ENCODE peak calls at places on chromosomes 2 and 18, in five cellular contexts. C, J, V, G and H are unnamed samples.

GRCh38 chr2:64609229-64609994 is 44.3 kb downstream of the SERTAD2 start:
- DNase-seq in C (peak), G (no peak), J (peak), V (peak), H (no peak)

GRCh38 chr2:199744676-199745075 is 106.3 kb downstream of the FTCDNL1 start:
- DNase-seq in V (no peak), C (no peak), J (no peak), G (no peak), H (no peak)

GRCh38 chr2:130337735-130338325 is 4.9 kb upstream of the IMP4 start:
- DNase-seq in J (peak), V (no peak), C (peak), G (no peak), H (peak)

GRCh38 chr2:120780402-120780801 is 44.7 kb downstream of the GLI2 start:
- DNase-seq in V (no peak), J (no peak), C (no peak), G (no peak), H (no peak)

GRCh38 chr2:9907402-9907801 is 44.1 kb upstream of the GRHL1 start:
- DNase-seq in C (no peak), J (no peak), V (no peak), G (no peak), H (no peak)

GRCh38 chr18:61823595-61823994 is 69.2 kb downstream of the RNF152 start:
- DNase-seq in C (no peak), V (no peak), J (no peak), G (no peak), H (no peak)

GRCh38 chr2:129891341-129892320 is 87.8 kb upstream of the RAB6C start:
- DNase-seq in C (no peak), V (no peak), G (no peak), J (no peak), H (no peak)

GRCh38 chr18:49021433-49022129 is 70.8 kb upstream of the SMAD7 start:
- DNase-seq in V (no peak), J (peak), C (peak), G (no peak), H (no peak)

GRCh38 chr18:63342206-63342605 is 22.6 kb upstream of the BCL2 start:
- DNase-seq in V (no peak), C (peak), J (peak), G (no peak), H (no peak)